ENCODE peak calls at places on chromosomes 1 and 21, in eight cellular contexts. One of them, this sample, is unnamed.
A peak's percentile ranks its signal among the peaks of the same experiment; 100 is the strongest.

GRCh38 chr1:92749024-92749634 is 35.8 kb downstream of the EVI5 start:
- DNase-seq in cardiac muscle cell: peak; percentile 76
- DNase-seq in brain microvascular endothelial cell: peak; percentile 49
- DNase-seq in right lobe of liver: no peak
- DNase-seq in activated B cell treated with CpG ODN at 0.5 μM for 24 hours: no peak
- DNase-seq in epithelial cell of esophagus: peak; percentile 80
- DNase-seq in endothelial cell: no peak
- DNase-seq in adrenal gland: no peak
- DNase-seq in this sample: peak; percentile 50

GRCh38 chr1:52562766-52563165 is 9.9 kb upstream of the TUT4 start:
- DNase-seq in adrenal gland: no peak
- DNase-seq in activated B cell treated with CpG ODN at 0.5 μM for 24 hours: no peak
- DNase-seq in endothelial cell: no peak
- DNase-seq in brain microvascular endothelial cell: no peak
- DNase-seq in cardiac muscle cell: no peak
- DNase-seq in right lobe of liver: no peak
- DNase-seq in epithelial cell of esophagus: no peak
- DNase-seq in this sample: no peak

GRCh38 chr1:161934278-161934608 is 89.4 kb downstream of the OLFML2B start:
- DNase-seq in brain microvascular endothelial cell: no peak
- DNase-seq in adrenal gland: no peak
- DNase-seq in endothelial cell: no peak
- DNase-seq in activated B cell treated with CpG ODN at 0.5 μM for 24 hours: no peak
- DNase-seq in epithelial cell of esophagus: no peak
- DNase-seq in right lobe of liver: no peak
- DNase-seq in cardiac muscle cell: peak; percentile 29
- DNase-seq in this sample: no peak

GRCh38 chr1:9239622-9240401 is 5.2 kb downstream of the H6PD start:
- DNase-seq in right lobe of liver: peak; percentile 75
- DNase-seq in epithelial cell of esophagus: no peak
- DNase-seq in brain microvascular endothelial cell: peak; percentile 57
- DNase-seq in endothelial cell: no peak
- DNase-seq in cardiac muscle cell: peak; percentile 91
- DNase-seq in activated B cell treated with CpG ODN at 0.5 μM for 24 hours: no peak
- DNase-seq in adrenal gland: no peak
- DNase-seq in this sample: no peak

GRCh38 chr1:229430761-229431269 is 3.1 kb downstream of the ACTA1 start:
- DNase-seq in epithelial cell of esophagus: peak; percentile 58
- DNase-seq in right lobe of liver: peak; percentile 46
- DNase-seq in brain microvascular endothelial cell: peak; percentile 30
- DNase-seq in cardiac muscle cell: peak; percentile 68
- DNase-seq in adrenal gland: peak; percentile 62
- DNase-seq in activated B cell treated with CpG ODN at 0.5 μM for 24 hours: no peak
- DNase-seq in endothelial cell: peak; percentile 84
- DNase-seq in this sample: peak; percentile 64

GRCh38 chr1:167774710-167775109 is 52.9 kb downstream of the MPZL1 start:
- DNase-seq in adrenal gland: no peak
- DNase-seq in brain microvascular endothelial cell: no peak
- DNase-seq in cardiac muscle cell: peak; percentile 27
- DNase-seq in activated B cell treated with CpG ODN at 0.5 μM for 24 hours: no peak
- DNase-seq in epithelial cell of esophagus: peak; percentile 56
- DNase-seq in right lobe of liver: no peak
- DNase-seq in endothelial cell: no peak
- DNase-seq in this sample: no peak

GRCh38 chr1:115545791-115546733 is 95.7 kb upstream of the VANGL1 start:
- DNase-seq in adrenal gland: peak; percentile 17
- DNase-seq in brain microvascular endothelial cell: peak; percentile 94
- DNase-seq in activated B cell treated with CpG ODN at 0.5 μM for 24 hours: no peak
- DNase-seq in right lobe of liver: peak; percentile 28
- DNase-seq in endothelial cell: peak; percentile 47
- DNase-seq in cardiac muscle cell: peak; percentile 91
- DNase-seq in epithelial cell of esophagus: peak; percentile 94
- DNase-seq in this sample: peak; percentile 73

GRCh38 chr1:168627370-168627769 is 51.0 kb downstream of the XCL1 start:
- DNase-seq in activated B cell treated with CpG ODN at 0.5 μM for 24 hours: no peak
- DNase-seq in right lobe of liver: no peak
- DNase-seq in adrenal gland: no peak
- DNase-seq in brain microvascular endothelial cell: no peak
- DNase-seq in endothelial cell: no peak
- DNase-seq in epithelial cell of esophagus: no peak
- DNase-seq in cardiac muscle cell: no peak
- DNase-seq in this sample: no peak

GRCh38 chr1:233439721-233440120 is 112.2 kb downstream of the MAP3K21 start:
- DNase-seq in adrenal gland: no peak
- DNase-seq in right lobe of liver: no peak
- DNase-seq in epithelial cell of esophagus: no peak
- DNase-seq in brain microvascular endothelial cell: no peak
- DNase-seq in activated B cell treated with CpG ODN at 0.5 μM for 24 hours: no peak
- DNase-seq in cardiac muscle cell: no peak
- DNase-seq in endothelial cell: no peak
- DNase-seq in this sample: no peak

GRCh38 chr21:26966978-26967913 is at the start of gene ADAMTS5:
- DNase-seq in cardiac muscle cell: peak; percentile 67
- DNase-seq in epithelial cell of esophagus: peak; percentile 61
- DNase-seq in endothelial cell: peak; percentile 60
- DNase-seq in brain microvascular endothelial cell: peak; percentile 58
- DNase-seq in activated B cell treated with CpG ODN at 0.5 μM for 24 hours: no peak
- DNase-seq in adrenal gland: no peak
- DNase-seq in right lobe of liver: peak; percentile 42
- DNase-seq in this sample: no peak

GRCh38 chr1:212529211-212529731 is 79.3 kb upstream of the ATF3 start:
- DNase-seq in epithelial cell of esophagus: no peak
- DNase-seq in brain microvascular endothelial cell: no peak
- DNase-seq in endothelial cell: no peak
- DNase-seq in right lobe of liver: no peak
- DNase-seq in cardiac muscle cell: no peak
- DNase-seq in adrenal gland: peak; percentile 33
- DNase-seq in activated B cell treated with CpG ODN at 0.5 μM for 24 hours: no peak
- DNase-seq in this sample: no peak

GRCh38 chr1:109980324-109981127 is 4.0 kb upstream of the AHCYL1 start:
- DNase-seq in right lobe of liver: peak; percentile 69
- DNase-seq in adrenal gland: no peak
- DNase-seq in epithelial cell of esophagus: peak; percentile 56
- DNase-seq in brain microvascular endothelial cell: no peak
- DNase-seq in cardiac muscle cell: no peak
- DNase-seq in endothelial cell: peak; percentile 41
- DNase-seq in activated B cell treated with CpG ODN at 0.5 μM for 24 hours: no peak
- DNase-seq in this sample: peak; percentile 69

GRCh38 chr1:94275116-94275515 is 37.7 kb upstream of the ARHGAP29 start:
- DNase-seq in brain microvascular endothelial cell: no peak
- DNase-seq in adrenal gland: no peak
- DNase-seq in cardiac muscle cell: no peak
- DNase-seq in right lobe of liver: no peak
- DNase-seq in endothelial cell: no peak
- DNase-seq in epithelial cell of esophagus: no peak
- DNase-seq in activated B cell treated with CpG ODN at 0.5 μM for 24 hours: no peak
- DNase-seq in this sample: no peak

GRCh38 chr1:1858382-1859086 is 32.4 kb downstream of the GNB1 start:
- DNase-seq in cardiac muscle cell: peak; percentile 96
- DNase-seq in right lobe of liver: peak; percentile 42
- DNase-seq in adrenal gland: peak; percentile 53
- DNase-seq in epithelial cell of esophagus: peak; percentile 56
- DNase-seq in brain microvascular endothelial cell: peak; percentile 86
- DNase-seq in endothelial cell: peak; percentile 32
- DNase-seq in activated B cell treated with CpG ODN at 0.5 μM for 24 hours: no peak
- DNase-seq in this sample: peak; percentile 28

GRCh38 chr1:230286166-230286889 is 139.8 kb downstream of the PGBD5 start:
- DNase-seq in right lobe of liver: peak; percentile 18
- DNase-seq in endothelial cell: no peak
- DNase-seq in brain microvascular endothelial cell: no peak
- DNase-seq in adrenal gland: no peak
- DNase-seq in epithelial cell of esophagus: no peak
- DNase-seq in cardiac muscle cell: no peak
- DNase-seq in activated B cell treated with CpG ODN at 0.5 μM for 24 hours: no peak
- DNase-seq in this sample: no peak

GRCh38 chr1:40704817-40705733 is 13.6 kb downstream of the NFYC start:
- DNase-seq in right lobe of liver: no peak
- DNase-seq in adrenal gland: no peak
- DNase-seq in cardiac muscle cell: no peak
- DNase-seq in endothelial cell: no peak
- DNase-seq in activated B cell treated with CpG ODN at 0.5 μM for 24 hours: no peak
- DNase-seq in epithelial cell of esophagus: no peak
- DNase-seq in brain microvascular endothelial cell: no peak
- DNase-seq in this sample: no peak

GRCh38 chr1:9561429-9561828 is 22.2 kb downstream of the SLC25A33 start:
- DNase-seq in activated B cell treated with CpG ODN at 0.5 μM for 24 hours: no peak
- DNase-seq in cardiac muscle cell: peak; percentile 96
- DNase-seq in epithelial cell of esophagus: peak; percentile 94
- DNase-seq in adrenal gland: no peak
- DNase-seq in right lobe of liver: no peak
- DNase-seq in brain microvascular endothelial cell: peak; percentile 84
- DNase-seq in endothelial cell: no peak
- DNase-seq in this sample: no peak

GRCh38 chr1:168079761-168080160 is 57.0 kb downstream of the GPR161 start:
- DNase-seq in activated B cell treated with CpG ODN at 0.5 μM for 24 hours: no peak
- DNase-seq in cardiac muscle cell: peak; percentile 3
- DNase-seq in brain microvascular endothelial cell: no peak
- DNase-seq in endothelial cell: no peak
- DNase-seq in epithelial cell of esophagus: peak; percentile 66
- DNase-seq in right lobe of liver: no peak
- DNase-seq in adrenal gland: no peak
- DNase-seq in this sample: no peak

GRCh38 chr1:93015590-93015989 is 54.3 kb upstream of the DIPK1A start:
- DNase-seq in activated B cell treated with CpG ODN at 0.5 μM for 24 hours: no peak
- DNase-seq in endothelial cell: no peak
- DNase-seq in adrenal gland: no peak
- DNase-seq in epithelial cell of esophagus: peak; percentile 55
- DNase-seq in right lobe of liver: no peak
- DNase-seq in brain microvascular endothelial cell: no peak
- DNase-seq in cardiac muscle cell: peak; percentile 56
- DNase-seq in this sample: no peak

GRCh38 chr1:26177182-26177684 is at the start of gene CNKSR1:
- DNase-seq in endothelial cell: peak; percentile 51
- DNase-seq in adrenal gland: no peak
- DNase-seq in cardiac muscle cell: no peak
- DNase-seq in brain microvascular endothelial cell: no peak
- DNase-seq in epithelial cell of esophagus: peak; percentile 91
- DNase-seq in activated B cell treated with CpG ODN at 0.5 μM for 24 hours: no peak
- DNase-seq in right lobe of liver: no peak
- DNase-seq in this sample: peak; percentile 89

GRCh38 chr1:117632269-117633067 is 26.6 kb downstream of the TENT5C start:
- DNase-seq in brain microvascular endothelial cell: no peak
- DNase-seq in cardiac muscle cell: no peak
- DNase-seq in right lobe of liver: no peak
- DNase-seq in epithelial cell of esophagus: no peak
- DNase-seq in activated B cell treated with CpG ODN at 0.5 μM for 24 hours: no peak
- DNase-seq in endothelial cell: no peak
- DNase-seq in adrenal gland: no peak
- DNase-seq in this sample: no peak

GRCh38 chr1:55916480-55916879 is 662.9 kb downstream of the PLPP3 start:
- DNase-seq in epithelial cell of esophagus: peak; percentile 77
- DNase-seq in cardiac muscle cell: peak; percentile 68
- DNase-seq in brain microvascular endothelial cell: peak; percentile 67
- DNase-seq in endothelial cell: no peak
- DNase-seq in adrenal gland: no peak
- DNase-seq in activated B cell treated with CpG ODN at 0.5 μM for 24 hours: no peak
- DNase-seq in right lobe of liver: no peak
- DNase-seq in this sample: no peak

GRCh38 chr1:7379445-7379971 is 391.6 kb upstream of the VAMP3 start:
- DNase-seq in adrenal gland: no peak
- DNase-seq in brain microvascular endothelial cell: peak; percentile 62
- DNase-seq in right lobe of liver: no peak
- DNase-seq in cardiac muscle cell: peak; percentile 75
- DNase-seq in activated B cell treated with CpG ODN at 0.5 μM for 24 hours: no peak
- DNase-seq in epithelial cell of esophagus: peak; percentile 80
- DNase-seq in endothelial cell: peak; percentile 51
- DNase-seq in this sample: no peak

GRCh38 chr1:108521990-108522393 is 37.9 kb upstream of the EEIG2 start:
- DNase-seq in right lobe of liver: no peak
- DNase-seq in adrenal gland: no peak
- DNase-seq in epithelial cell of esophagus: no peak
- DNase-seq in endothelial cell: no peak
- DNase-seq in activated B cell treated with CpG ODN at 0.5 μM for 24 hours: no peak
- DNase-seq in cardiac muscle cell: peak; percentile 75
- DNase-seq in brain microvascular endothelial cell: no peak
- DNase-seq in this sample: no peak

DNA sequence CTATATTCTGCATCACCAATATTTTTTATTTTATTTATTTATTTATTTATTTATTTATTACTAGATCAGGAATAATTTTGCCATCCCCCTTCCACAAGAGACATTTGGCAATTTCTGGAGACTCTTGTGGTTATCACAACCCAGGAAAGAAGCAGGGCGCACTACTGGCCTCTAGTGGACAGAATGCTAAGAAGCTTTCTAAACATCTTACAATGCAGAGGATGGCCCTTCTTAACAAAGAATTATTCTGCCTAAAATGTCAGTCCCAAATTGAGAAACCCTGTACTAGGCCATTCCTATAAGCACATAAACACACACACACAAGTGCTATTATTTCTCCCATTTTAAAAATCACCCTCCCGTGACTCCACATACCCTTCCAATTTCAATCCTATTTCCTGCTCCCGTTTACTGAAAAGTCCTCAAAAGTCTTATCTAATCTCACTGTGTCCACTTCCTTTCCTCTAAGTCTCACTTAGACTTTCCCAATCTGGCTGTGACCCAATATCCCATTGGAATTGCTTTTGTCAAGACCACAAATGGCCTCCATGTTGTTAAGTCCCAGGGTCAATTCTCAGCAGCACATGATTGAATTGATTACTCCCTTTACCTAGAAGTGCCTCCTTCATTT is 43.7 kb upstream of the RNF11 start:
- DNase-seq in activated B cell treated with CpG ODN at 0.5 μM for 24 hours: peak; percentile 16
- DNase-seq in adrenal gland: peak; percentile 61
- DNase-seq in cardiac muscle cell: peak; percentile 93
- DNase-seq in brain microvascular endothelial cell: peak; percentile 83
- DNase-seq in endothelial cell: peak; percentile 73
- DNase-seq in right lobe of liver: peak; percentile 38
- DNase-seq in epithelial cell of esophagus: peak; percentile 81
- DNase-seq in this sample: peak; percentile 76
- TF ChIP-seq CTCF in activated B cell treated with CpG ODN at 0.5 μM for 24 hours: peak; percentile 66
- TF ChIP-seq CTCF in adrenal gland: peak; percentile 76
- TF ChIP-seq CTCF in cardiac muscle cell: peak; percentile 88
- TF ChIP-seq CTCF in brain microvascular endothelial cell: peak; percentile 88
- TF ChIP-seq CTCF in endothelial cell: peak; percentile 72
- TF ChIP-seq CTCF in right lobe of liver: peak; percentile 83
- TF ChIP-seq CTCF in epithelial cell of esophagus: peak; percentile 90
- TF ChIP-seq CTCF in this sample: peak; percentile 85

GRCh38 chr1:61270761-61271411 is 188.5 kb downstream of the NFIA start:
- DNase-seq in adrenal gland: no peak
- DNase-seq in cardiac muscle cell: peak; percentile 63
- DNase-seq in endothelial cell: no peak
- DNase-seq in activated B cell treated with CpG ODN at 0.5 μM for 24 hours: no peak
- DNase-seq in brain microvascular endothelial cell: peak; percentile 70
- DNase-seq in right lobe of liver: no peak
- DNase-seq in epithelial cell of esophagus: peak; percentile 50
- DNase-seq in this sample: no peak
- TF ChIP-seq CTCF in adrenal gland: no peak
- TF ChIP-seq CTCF in cardiac muscle cell: no peak
- TF ChIP-seq CTCF in endothelial cell: no peak
- TF ChIP-seq CTCF in activated B cell treated with CpG ODN at 0.5 μM for 24 hours: no peak
- TF ChIP-seq CTCF in brain microvascular endothelial cell: no peak
- TF ChIP-seq CTCF in right lobe of liver: no peak
- TF ChIP-seq CTCF in epithelial cell of esophagus: no peak
- TF ChIP-seq CTCF in this sample: no peak

GRCh38 chr1:58921342-58921741 is 137.5 kb upstream of the JUN start:
- DNase-seq in activated B cell treated with CpG ODN at 0.5 μM for 24 hours: no peak
- DNase-seq in right lobe of liver: no peak
- DNase-seq in brain microvascular endothelial cell: no peak
- DNase-seq in epithelial cell of esophagus: peak; percentile 24
- DNase-seq in adrenal gland: no peak
- DNase-seq in cardiac muscle cell: no peak
- DNase-seq in endothelial cell: no peak
- DNase-seq in this sample: no peak
- TF ChIP-seq CTCF in activated B cell treated with CpG ODN at 0.5 μM for 24 hours: no peak
- TF ChIP-seq CTCF in right lobe of liver: no peak
- TF ChIP-seq CTCF in brain microvascular endothelial cell: no peak
- TF ChIP-seq CTCF in epithelial cell of esophagus: no peak
- TF ChIP-seq CTCF in adrenal gland: no peak
- TF ChIP-seq CTCF in cardiac muscle cell: no peak
- TF ChIP-seq CTCF in endothelial cell: no peak
- TF ChIP-seq CTCF in this sample: no peak

GRCh38 chr1:153991806-153992205 is 1.2 kb downstream of the RPS27 start:
- DNase-seq in right lobe of liver: no peak
- DNase-seq in activated B cell treated with CpG ODN at 0.5 μM for 24 hours: no peak
- DNase-seq in endothelial cell: no peak
- DNase-seq in adrenal gland: no peak
- DNase-seq in brain microvascular endothelial cell: no peak
- DNase-seq in cardiac muscle cell: no peak
- DNase-seq in epithelial cell of esophagus: no peak
- DNase-seq in this sample: no peak
- TF ChIP-seq CTCF in right lobe of liver: no peak
- TF ChIP-seq CTCF in activated B cell treated with CpG ODN at 0.5 μM for 24 hours: no peak
- TF ChIP-seq CTCF in endothelial cell: no peak
- TF ChIP-seq CTCF in adrenal gland: no peak
- TF ChIP-seq CTCF in brain microvascular endothelial cell: no peak
- TF ChIP-seq CTCF in cardiac muscle cell: no peak
- TF ChIP-seq CTCF in epithelial cell of esophagus: no peak
- TF ChIP-seq CTCF in this sample: no peak